ENCODE peak calls at places on chromosomes 3 and 15, in ten cellular contexts. One of them, this sample, is unnamed.

GRCh38 chr3:62097121-62097520 is 276.2 kb downstream of the FEZF2 start:
- DNase-seq in HepG2: no peak
- DNase-seq in GM12891: no peak
- DNase-seq in GM23338: no peak
- DNase-seq in breast epithelium: no peak
- DNase-seq in endothelial cell of umbilical vein: no peak
- DNase-seq in H1: no peak
- DNase-seq in Panc1: no peak
- DNase-seq in prostate gland: peak
- DNase-seq in sigmoid colon: peak
- DNase-seq in this sample: no peak

GRCh38 chr3:152338159-152338720 is 69.5 kb downstream of the MBNL1 start:
- DNase-seq in endothelial cell of umbilical vein: no peak
- DNase-seq in prostate gland: no peak
- DNase-seq in GM23338: no peak
- DNase-seq in breast epithelium: no peak
- DNase-seq in Panc1: no peak
- DNase-seq in sigmoid colon: no peak
- DNase-seq in GM12891: no peak
- DNase-seq in H1: no peak
- DNase-seq in HepG2: no peak
- DNase-seq in this sample: no peak

GRCh38 chr15:48646364-48646763 is 855 bp upstream of the FBN1 start:
- DNase-seq in breast epithelium: no peak
- DNase-seq in sigmoid colon: no peak
- DNase-seq in endothelial cell of umbilical vein: no peak
- DNase-seq in GM12891: no peak
- DNase-seq in GM23338: peak
- DNase-seq in H1: no peak
- DNase-seq in Panc1: no peak
- DNase-seq in HepG2: no peak
- DNase-seq in prostate gland: no peak
- DNase-seq in this sample: no peak

GRCh38 chr3:72810659-72811434 is 37.4 kb downstream of the SHQ1 start:
- DNase-seq in endothelial cell of umbilical vein: no peak
- DNase-seq in breast epithelium: no peak
- DNase-seq in H1: no peak
- DNase-seq in GM23338: no peak
- DNase-seq in HepG2: no peak
- DNase-seq in Panc1: no peak
- DNase-seq in GM12891: no peak
- DNase-seq in prostate gland: no peak
- DNase-seq in sigmoid colon: no peak
- DNase-seq in this sample: no peak

GRCh38 chr3:24508423-24508839 is 13.8 kb upstream of the THRB start:
- DNase-seq in H1: no peak
- DNase-seq in GM23338: no peak
- DNase-seq in GM12891: no peak
- DNase-seq in prostate gland: no peak
- DNase-seq in sigmoid colon: no peak
- DNase-seq in Panc1: no peak
- DNase-seq in HepG2: no peak
- DNase-seq in breast epithelium: no peak
- DNase-seq in endothelial cell of umbilical vein: peak
- DNase-seq in this sample: no peak

GRCh38 chr3:104437891-104438290 is 928.8 kb upstream of the ALCAM start:
- DNase-seq in Panc1: no peak
- DNase-seq in prostate gland: no peak
- DNase-seq in breast epithelium: no peak
- DNase-seq in sigmoid colon: no peak
- DNase-seq in HepG2: no peak
- DNase-seq in H1: no peak
- DNase-seq in GM23338: peak
- DNase-seq in endothelial cell of umbilical vein: no peak
- DNase-seq in GM12891: no peak
- DNase-seq in this sample: no peak

GRCh38 chr3:159007331-159007730 is 205.5 kb downstream of the MFSD1 start:
- DNase-seq in GM23338: no peak
- DNase-seq in endothelial cell of umbilical vein: no peak
- DNase-seq in Panc1: no peak
- DNase-seq in GM12891: no peak
- DNase-seq in sigmoid colon: no peak
- DNase-seq in H1: no peak
- DNase-seq in HepG2: no peak
- DNase-seq in prostate gland: no peak
- DNase-seq in breast epithelium: no peak
- DNase-seq in this sample: no peak

GRCh38 chr15:40308844-40309189 is 1.1 kb upstream of the PLCB2 start:
- DNase-seq in HepG2: no peak
- DNase-seq in prostate gland: no peak
- DNase-seq in GM12891: no peak
- DNase-seq in breast epithelium: no peak
- DNase-seq in endothelial cell of umbilical vein: no peak
- DNase-seq in Panc1: no peak
- DNase-seq in H1: no peak
- DNase-seq in GM23338: peak
- DNase-seq in sigmoid colon: peak
- DNase-seq in this sample: no peak

DNA sequence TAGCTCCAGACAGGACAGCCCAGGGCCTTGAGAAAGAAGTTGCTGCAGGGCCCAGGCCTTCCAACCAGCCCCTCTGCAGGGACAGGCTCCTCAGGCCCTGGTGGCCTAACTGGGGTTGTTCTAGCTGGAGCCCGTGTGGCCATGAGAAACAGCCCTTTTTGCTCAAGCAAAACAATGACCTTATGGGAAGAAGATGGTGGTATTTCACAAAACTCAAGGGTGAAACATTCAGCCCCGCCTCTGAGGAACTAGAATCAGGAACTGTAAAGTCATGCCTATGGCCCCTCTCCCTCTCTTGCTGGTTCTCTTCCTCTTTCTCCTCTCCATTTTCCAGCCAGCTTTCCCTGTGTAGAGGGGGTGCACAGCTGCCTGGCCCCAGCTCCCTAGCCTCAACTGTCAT is 273.3 kb downstream of the RPLP1 start:
- DNase-seq in endothelial cell of umbilical vein: no peak
- DNase-seq in Panc1: no peak
- DNase-seq in GM23338: no peak
- DNase-seq in GM12891: no peak
- DNase-seq in H1: no peak
- DNase-seq in sigmoid colon: no peak
- DNase-seq in prostate gland: no peak
- DNase-seq in breast epithelium: no peak
- DNase-seq in HepG2: no peak
- DNase-seq in this sample: no peak
- TF ChIP-seq POLR2AphosphoS5 in endothelial cell of umbilical vein: no peak
- TF ChIP-seq POLR2AphosphoS5 in Panc1: no peak
- TF ChIP-seq POLR2AphosphoS5 in GM23338: no peak
- TF ChIP-seq POLR2AphosphoS5 in GM12891: no peak
- TF ChIP-seq POLR2AphosphoS5 in H1: no peak
- TF ChIP-seq POLR2AphosphoS5 in sigmoid colon: no peak
- TF ChIP-seq POLR2AphosphoS5 in prostate gland: no peak
- TF ChIP-seq POLR2AphosphoS5 in breast epithelium: no peak
- TF ChIP-seq POLR2AphosphoS5 in HepG2: no peak
- TF ChIP-seq POLR2AphosphoS5 in this sample: no peak

DNA sequence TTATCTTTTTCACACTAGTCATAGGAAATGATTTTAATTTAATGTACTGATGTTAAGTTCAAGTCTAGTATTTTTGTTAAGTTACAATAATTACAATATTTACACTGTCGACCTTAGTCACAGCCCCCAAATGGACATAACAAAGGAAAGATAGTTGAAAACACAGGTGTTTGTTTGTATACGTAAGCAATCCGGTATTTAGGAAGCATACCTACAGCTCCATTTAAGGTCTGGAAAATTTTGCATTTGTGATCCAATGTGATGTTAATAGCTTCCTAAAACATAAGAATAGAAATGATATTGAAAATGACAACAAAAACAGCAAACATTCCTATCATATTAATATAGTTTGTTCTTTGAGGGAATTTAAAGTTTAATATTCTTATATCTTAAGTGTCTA is 56.9 kb downstream of the PLOD2 start:
- DNase-seq in HepG2: no peak
- DNase-seq in H1: no peak
- DNase-seq in sigmoid colon: no peak
- DNase-seq in Panc1: no peak
- DNase-seq in GM23338: peak
- DNase-seq in endothelial cell of umbilical vein: no peak
- DNase-seq in GM12891: no peak
- DNase-seq in breast epithelium: no peak
- DNase-seq in prostate gland: no peak
- DNase-seq in this sample: no peak
- TF ChIP-seq POLR2AphosphoS5 in HepG2: no peak
- TF ChIP-seq POLR2AphosphoS5 in H1: no peak
- TF ChIP-seq POLR2AphosphoS5 in sigmoid colon: no peak
- TF ChIP-seq POLR2AphosphoS5 in Panc1: no peak
- TF ChIP-seq POLR2AphosphoS5 in GM23338: no peak
- TF ChIP-seq POLR2AphosphoS5 in endothelial cell of umbilical vein: no peak
- TF ChIP-seq POLR2AphosphoS5 in GM12891: no peak
- TF ChIP-seq POLR2AphosphoS5 in breast epithelium: no peak
- TF ChIP-seq POLR2AphosphoS5 in prostate gland: no peak
- TF ChIP-seq POLR2AphosphoS5 in this sample: no peak

GRCh38 chr3:172180473-172180872 is 141.1 kb downstream of the FNDC3B start:
- DNase-seq in sigmoid colon: no peak
- DNase-seq in endothelial cell of umbilical vein: no peak
- DNase-seq in GM12891: no peak
- DNase-seq in H1: no peak
- DNase-seq in prostate gland: no peak
- DNase-seq in GM23338: no peak
- DNase-seq in breast epithelium: no peak
- DNase-seq in Panc1: no peak
- DNase-seq in HepG2: no peak
- DNase-seq in this sample: no peak

GRCh38 chr3:172179680-172180399 is 140.5 kb downstream of the FNDC3B start:
- DNase-seq in prostate gland: no peak
- DNase-seq in breast epithelium: no peak
- DNase-seq in Panc1: no peak
- DNase-seq in GM23338: no peak
- DNase-seq in H1: no peak
- DNase-seq in endothelial cell of umbilical vein: no peak
- DNase-seq in sigmoid colon: no peak
- DNase-seq in GM12891: no peak
- DNase-seq in HepG2: peak
- DNase-seq in this sample: no peak

GRCh38 chr3:172177046-172177445 is 137.7 kb downstream of the FNDC3B start:
- DNase-seq in prostate gland: no peak
- DNase-seq in endothelial cell of umbilical vein: no peak
- DNase-seq in sigmoid colon: no peak
- DNase-seq in GM12891: no peak
- DNase-seq in HepG2: no peak
- DNase-seq in breast epithelium: no peak
- DNase-seq in GM23338: no peak
- DNase-seq in Panc1: no peak
- DNase-seq in H1: no peak
- DNase-seq in this sample: no peak

GRCh38 chr3:172176385-172176784 is 137.0 kb downstream of the FNDC3B start:
- DNase-seq in endothelial cell of umbilical vein: no peak
- DNase-seq in breast epithelium: no peak
- DNase-seq in H1: no peak
- DNase-seq in prostate gland: no peak
- DNase-seq in sigmoid colon: no peak
- DNase-seq in GM12891: no peak
- DNase-seq in Panc1: no peak
- DNase-seq in HepG2: no peak
- DNase-seq in GM23338: no peak
- DNase-seq in this sample: no peak

DNA sequence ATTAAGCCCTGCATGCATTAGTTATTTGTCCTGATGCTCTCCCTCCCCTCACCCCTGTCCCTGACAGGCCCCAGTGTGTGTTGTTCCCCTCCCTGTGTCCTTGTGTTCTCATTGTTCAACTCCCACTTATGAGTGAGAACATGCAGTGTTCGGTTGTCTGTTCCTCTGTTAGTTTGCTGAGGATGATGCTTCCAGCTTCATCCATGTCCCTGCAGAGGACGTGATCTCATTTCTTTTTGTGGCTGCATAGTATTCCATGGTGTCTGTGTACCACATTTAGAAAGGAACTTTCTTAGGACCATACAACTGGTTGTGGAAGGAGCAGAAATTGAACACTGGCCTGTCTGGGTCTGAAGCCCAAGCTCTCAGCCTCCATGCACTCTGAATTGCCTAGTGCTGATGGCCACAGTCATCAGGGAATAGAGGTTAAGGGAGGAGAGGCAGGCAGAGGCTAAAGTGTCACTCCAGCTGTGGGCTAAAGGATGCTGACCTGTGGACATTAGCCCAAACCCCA is 138.5 kb downstream of the FNDC3B start:
- DNase-seq in H1: no peak
- DNase-seq in GM23338: no peak
- DNase-seq in GM12891: no peak
- DNase-seq in HepG2: no peak
- DNase-seq in sigmoid colon: no peak
- DNase-seq in Panc1: no peak
- DNase-seq in prostate gland: no peak
- DNase-seq in breast epithelium: no peak
- DNase-seq in endothelial cell of umbilical vein: no peak
- DNase-seq in this sample: no peak
- TF ChIP-seq POLR2AphosphoS5 in H1: no peak
- TF ChIP-seq POLR2AphosphoS5 in GM23338: no peak
- TF ChIP-seq POLR2AphosphoS5 in GM12891: no peak
- TF ChIP-seq POLR2AphosphoS5 in HepG2: no peak
- TF ChIP-seq POLR2AphosphoS5 in sigmoid colon: no peak
- TF ChIP-seq POLR2AphosphoS5 in Panc1: no peak
- TF ChIP-seq POLR2AphosphoS5 in prostate gland: no peak
- TF ChIP-seq POLR2AphosphoS5 in breast epithelium: no peak
- TF ChIP-seq POLR2AphosphoS5 in endothelial cell of umbilical vein: no peak
- TF ChIP-seq POLR2AphosphoS5 in this sample: no peak

GRCh38 chr3:115244350-115244749 is 97.3 kb upstream of the ZBTB20 start:
- DNase-seq in breast epithelium: no peak
- DNase-seq in Panc1: no peak
- DNase-seq in H1: no peak
- DNase-seq in GM12891: no peak
- DNase-seq in GM23338: no peak
- DNase-seq in prostate gland: no peak
- DNase-seq in endothelial cell of umbilical vein: no peak
- DNase-seq in sigmoid colon: no peak
- DNase-seq in HepG2: no peak
- DNase-seq in this sample: no peak

GRCh38 chr3:115246621-115247020 is 99.5 kb upstream of the ZBTB20 start:
- DNase-seq in sigmoid colon: no peak
- DNase-seq in GM23338: no peak
- DNase-seq in GM12891: no peak
- DNase-seq in HepG2: no peak
- DNase-seq in Panc1: no peak
- DNase-seq in endothelial cell of umbilical vein: no peak
- DNase-seq in prostate gland: no peak
- DNase-seq in breast epithelium: no peak
- DNase-seq in H1: no peak
- DNase-seq in this sample: no peak

GRCh38 chr3:115245899-115246298 is 98.8 kb upstream of the ZBTB20 start:
- DNase-seq in Panc1: no peak
- DNase-seq in H1: no peak
- DNase-seq in GM12891: no peak
- DNase-seq in GM23338: no peak
- DNase-seq in HepG2: no peak
- DNase-seq in breast epithelium: no peak
- DNase-seq in endothelial cell of umbilical vein: no peak
- DNase-seq in prostate gland: no peak
- DNase-seq in sigmoid colon: no peak
- DNase-seq in this sample: no peak

GRCh38 chr3:115248274-115248673 is 101.2 kb upstream of the ZBTB20 start:
- DNase-seq in prostate gland: no peak
- DNase-seq in HepG2: no peak
- DNase-seq in Panc1: no peak
- DNase-seq in sigmoid colon: no peak
- DNase-seq in GM12891: no peak
- DNase-seq in H1: no peak
- DNase-seq in endothelial cell of umbilical vein: peak
- DNase-seq in breast epithelium: no peak
- DNase-seq in GM23338: no peak
- DNase-seq in this sample: no peak

GRCh38 chr3:115245437-115245836 is 98.3 kb upstream of the ZBTB20 start:
- DNase-seq in H1: no peak
- DNase-seq in breast epithelium: no peak
- DNase-seq in GM23338: no peak
- DNase-seq in HepG2: no peak
- DNase-seq in sigmoid colon: no peak
- DNase-seq in GM12891: no peak
- DNase-seq in Panc1: no peak
- DNase-seq in endothelial cell of umbilical vein: peak
- DNase-seq in prostate gland: no peak
- DNase-seq in this sample: no peak
- TF ChIP-seq POLR2AphosphoS5 in H1: no peak
- TF ChIP-seq POLR2AphosphoS5 in breast epithelium: no peak
- TF ChIP-seq POLR2AphosphoS5 in GM23338: no peak
- TF ChIP-seq POLR2AphosphoS5 in HepG2: no peak
- TF ChIP-seq POLR2AphosphoS5 in sigmoid colon: no peak
- TF ChIP-seq POLR2AphosphoS5 in GM12891: no peak
- TF ChIP-seq POLR2AphosphoS5 in Panc1: no peak
- TF ChIP-seq POLR2AphosphoS5 in endothelial cell of umbilical vein: peak
- TF ChIP-seq POLR2AphosphoS5 in prostate gland: no peak
- TF ChIP-seq POLR2AphosphoS5 in this sample: no peak